ENCODE peak calls at places on chromosomes 13 and 19, in nine cellular contexts. I is ovary, D is pancreas, L is H9, Z is thoracic aorta, E is SJSA1, J is cardiac muscle cell, U is neuronal stem cell, G is lower lobe of right lung. X is an unnamed sample.
A peak's percentile ranks its signal among the peaks of the same experiment; 100 is the strongest.

GRCh38 chr13:26961890-26962615 is 201.5 kb upstream of the GPR12 start:
- DNase-seq in I (no peak), D (peak; percentile 84), L (no peak), Z (no peak), E (no peak), J (no peak), U (no peak), G (peak; percentile 82), X (no peak)

GRCh38 chr13:109331898-109332297 is 454.5 kb downstream of the IRS2 start:
- DNase-seq in I (no peak), D (no peak), L (no peak), Z (no peak), E (no peak), J (no peak), U (no peak), G (no peak), X (no peak)

GRCh38 chr19:31589109-31589508 is 239.9 kb upstream of the TSHZ3 start:
- DNase-seq in I (no peak), D (no peak), L (peak; percentile 57), Z (no peak), E (no peak), J (no peak), U (no peak), G (no peak), X (no peak)

GRCh38 chr19:16076958-16077611 is 790 bp downstream of the TPM4 start:
- DNase-seq in I (peak; percentile 50), D (peak; percentile 28), L (no peak), Z (no peak), E (peak; percentile 40), J (peak; percentile 55), U (no peak), G (peak; percentile 81), X (peak; percentile 73)

GRCh38 chr19:51259348-51260245 is 8.7 kb downstream of the SIGLECL1 start:
- DNase-seq in I (no peak), D (no peak), L (peak; percentile 54), Z (no peak), E (peak; percentile 7), J (peak; percentile 27), U (peak; percentile 33), G (no peak), X (peak; percentile 53)

GRCh38 chr13:38358703-38359102 is 9.1 kb downstream of the UFM1 start:
- DNase-seq in I (no peak), D (no peak), L (no peak), Z (no peak), E (no peak), J (no peak), U (no peak), G (no peak), X (no peak)

GRCh38 chr13:35630551-35631275 is 154.2 kb upstream of the MAB21L1 start:
- DNase-seq in I (no peak), D (no peak), L (peak; percentile 75), Z (no peak), E (peak; percentile 48), J (peak; percentile 75), U (peak; percentile 32), G (no peak), X (peak; percentile 83)

GRCh38 chr13:20191311-20191901 is 1.3 kb downstream of the GJB2 start:
- DNase-seq in I (no peak), D (no peak), L (no peak), Z (no peak), E (no peak), J (no peak), U (no peak), G (no peak), X (no peak)

GRCh38 chr13:102846261-102847015 is 606 bp downstream of the ERCC5 start:
- DNase-seq in I (no peak), D (no peak), L (peak; percentile 37), Z (no peak), E (peak; percentile 80), J (peak; percentile 39), U (no peak), G (peak; percentile 67), X (peak; percentile 33)

GRCh38 chr19:44846455-44847143 is 502 bp downstream of the NECTIN2 start:
- DNase-seq in I (peak; percentile 67), D (peak; percentile 57), L (peak; percentile 91), Z (no peak), E (peak; percentile 79), J (peak; percentile 76), U (peak; percentile 89), G (peak; percentile 52), X (peak; percentile 95)

DNA sequence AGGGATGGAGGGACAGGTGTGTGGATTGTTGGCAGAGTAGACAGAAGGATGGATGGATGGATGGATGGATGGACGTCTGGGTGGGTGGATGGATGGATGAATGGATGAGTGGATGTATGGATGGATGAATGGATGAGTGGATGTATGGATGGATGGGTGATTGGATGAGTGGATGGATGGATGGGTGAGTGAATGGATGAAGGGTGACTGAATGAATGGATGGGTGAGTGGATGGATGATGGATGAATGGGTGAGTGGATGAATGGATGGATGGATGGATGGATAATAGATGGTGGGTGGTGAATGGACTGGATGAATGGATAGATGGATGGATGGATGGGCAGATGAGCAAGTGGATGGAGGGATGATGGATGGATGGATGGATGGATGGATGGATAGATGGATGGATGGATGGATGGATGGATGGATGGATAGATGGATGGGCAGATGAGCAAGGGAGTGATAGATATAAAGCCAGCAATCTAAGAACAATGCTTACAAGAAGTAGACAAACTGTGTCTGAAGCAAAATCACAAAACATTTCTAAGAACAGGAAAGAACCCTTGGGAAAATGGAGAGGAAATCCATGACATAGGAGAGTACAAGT is 65.2 kb downstream of the INSR start:
- DNase-seq in I (no peak), D (no peak), L (no peak), Z (no peak), E (no peak), J (no peak), U (no peak), G (no peak), X (no peak)
- H3K4me1 ChIP-seq in I (peaks cover 26% of the 10 kb centered on the region), D (peaks cover 12% of the 10 kb centered on the region), L (no peaks in the 10 kb centered on the region), Z (peaks cover 42% of the 10 kb centered on the region), E (no peaks in the 10 kb centered on the region), J (peaks cover 3% of the 10 kb centered on the region), U (peaks cover 3% of the 10 kb centered on the region), G (no peaks in the 10 kb centered on the region), X (peaks cover 6% of the 10 kb centered on the region)

DNA sequence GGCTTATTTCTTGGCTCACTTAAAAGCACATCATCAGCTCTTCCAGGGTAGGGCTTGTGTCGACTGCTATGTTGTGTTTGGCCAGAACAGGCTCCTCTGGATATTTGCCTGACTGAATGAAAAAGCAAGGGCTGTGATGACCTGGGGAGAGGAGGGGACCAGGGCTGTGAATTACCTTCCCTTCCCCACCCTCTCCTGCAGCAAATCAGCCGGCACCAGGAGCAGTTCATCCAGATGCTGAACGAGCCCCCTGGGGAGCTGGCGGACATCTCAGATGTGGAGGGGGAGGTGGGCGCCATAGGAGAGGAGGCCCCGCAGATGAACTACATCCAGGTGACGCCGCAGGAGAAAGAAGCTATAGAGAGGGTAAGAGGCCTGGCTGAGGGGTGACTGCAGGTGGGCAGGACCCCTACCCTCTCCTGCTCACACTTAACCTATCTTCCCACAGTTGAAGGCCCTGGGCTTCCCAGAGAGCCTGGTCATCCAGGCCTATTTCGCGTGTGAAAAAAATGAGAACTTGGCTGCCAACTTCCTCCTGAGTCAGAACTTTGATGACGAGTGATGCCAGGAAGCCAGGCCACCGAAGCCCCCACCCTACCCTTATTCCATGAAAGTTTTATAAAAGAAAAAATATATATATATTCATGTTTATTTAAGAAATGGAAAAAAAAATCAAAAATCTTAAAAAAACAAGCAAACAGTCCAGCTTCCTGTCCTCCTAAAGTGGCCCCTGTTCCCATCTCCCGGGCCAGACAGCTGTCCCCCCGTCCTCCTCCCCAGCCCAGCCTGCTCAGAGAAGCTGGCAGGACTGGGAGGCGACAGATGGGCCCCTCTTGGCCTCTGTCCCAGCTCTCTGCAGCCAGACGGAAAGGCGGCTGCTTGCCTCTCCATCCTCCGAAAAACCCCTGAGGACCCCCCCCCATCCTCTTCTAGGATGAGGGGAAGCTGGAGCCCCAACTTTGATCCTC is 4.3 kb downstream of the GADD45GIP1 start:
- DNase-seq in I (no peak), D (no peak), L (no peak), Z (peak; percentile 40), E (no peak), J (no peak), U (no peak), G (no peak), X (no peak)
- H3K27ac ChIP-seq in I (peak overlapping the region; percentile 11), D (no peak overlapping the region), L (no peak overlapping the region), Z (peak overlapping the region; percentile 93), E (peak overlapping the region; percentile 46), J (peak overlapping the region; percentile 34), U (no peak overlapping the region), G (peak overlapping the region; percentile 61), X (no peak overlapping the region)

GRCh38 chr19:48964205-48965032 is 690 bp upstream of the FTL start:
- DNase-seq in I (no peak), D (no peak), L (no peak), Z (no peak), E (peak; percentile 46), J (peak; percentile 21), U (no peak), G (peak; percentile 56), X (peak; percentile 31)
- H3K4me1 ChIP-seq in I (peaks cover 10% of the 10 kb centered on the region), D (peaks cover 17% of the 10 kb centered on the region), L (no peaks in the 10 kb centered on the region), Z (peaks cover 49% of the 10 kb centered on the region), E (peaks cover 40% of the 10 kb centered on the region), J (peaks cover 17% of the 10 kb centered on the region), U (peaks cover 23% of the 10 kb centered on the region), G (peaks cover 54% of the 10 kb centered on the region), X (peaks cover 25% of the 10 kb centered on the region)

GRCh38 chr13:99465454-99465853 is 35.8 kb upstream of the TM9SF2 start:
- DNase-seq in I (no peak), D (no peak), L (no peak), Z (no peak), E (no peak), J (no peak), U (no peak), G (no peak), X (no peak)
- H3K27ac ChIP-seq in I (no peak overlapping the region), D (no peak overlapping the region), L (no peak overlapping the region), Z (no peak overlapping the region), E (no peak overlapping the region), J (no peak overlapping the region), U (no peak overlapping the region), G (no peak overlapping the region), X (no peak overlapping the region)

GRCh38 chr13:74061939-74062595 is 72.1 kb downstream of the KLF12 start:
- DNase-seq in I (peak; percentile 25), D (no peak), L (no peak), Z (no peak), E (no peak), J (peak; percentile 36), U (no peak), G (no peak), X (no peak)
- H3K4me1 ChIP-seq in I (peaks cover 6% of the 10 kb centered on the region), D (peaks cover 4% of the 10 kb centered on the region), L (no peaks in the 10 kb centered on the region), Z (peaks cover 79% of the 10 kb centered on the region), E (peaks cover 24% of the 10 kb centered on the region), J (peaks cover 29% of the 10 kb centered on the region), U (peaks cover 6% of the 10 kb centered on the region), G (peaks cover 18% of the 10 kb centered on the region), X (peaks cover 6% of the 10 kb centered on the region)

DNA sequence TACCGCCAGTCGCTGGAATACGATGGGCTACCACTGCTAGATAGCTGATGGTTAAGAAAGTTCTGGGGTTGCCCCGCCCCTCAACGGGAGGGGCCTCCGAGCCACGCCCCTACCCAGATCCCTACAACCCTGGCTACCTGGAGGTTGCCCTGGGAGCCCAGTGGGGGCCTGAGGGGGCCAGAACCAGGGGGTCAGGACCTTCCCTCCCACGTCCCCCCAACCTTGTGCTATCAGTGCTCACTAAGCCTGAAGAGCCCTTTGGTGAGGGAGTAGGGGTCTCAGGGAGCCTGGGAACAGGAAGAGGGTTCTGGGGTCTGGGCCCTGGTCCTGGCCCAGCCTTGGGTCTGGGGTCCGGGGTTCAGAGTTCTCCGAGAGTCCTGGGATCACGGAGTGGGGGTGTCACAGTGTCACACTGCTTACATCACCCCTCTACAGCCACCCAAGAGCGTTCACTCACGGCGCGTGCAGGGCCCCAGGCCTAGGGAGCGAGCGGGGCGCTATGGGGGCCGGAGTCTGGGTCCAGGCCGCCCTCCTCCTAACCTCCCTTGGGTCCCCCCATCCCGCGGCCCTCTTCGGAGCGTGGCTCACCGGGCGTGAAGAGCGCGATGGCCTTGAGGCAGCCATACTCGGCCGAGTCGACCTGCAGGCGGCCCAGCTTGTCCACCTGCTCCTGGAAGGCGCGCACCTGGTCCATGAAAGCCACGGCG is 9.0 kb downstream of the OCEL1 start:
- DNase-seq in I (peak; percentile 58), D (no peak), L (peak; percentile 81), Z (no peak), E (no peak), J (peak; percentile 52), U (no peak), G (peak; percentile 71), X (peak; percentile 76)
- H3K27ac ChIP-seq in I (peak overlapping the region; percentile 74), D (peak overlapping the region; percentile 69), L (no peak overlapping the region), Z (peak overlapping the region; percentile 60), E (peak overlapping the region; percentile 8), J (peak overlapping the region; percentile 21), U (peak overlapping the region; percentile 85), G (peak overlapping the region; percentile 78), X (peak overlapping the region; percentile 56)